ENCODE peak calls at places on chromosome 22, in six cellular contexts. R, K, A, O, Q and S are unnamed samples.
A peak's percentile ranks its signal among the peaks of the same experiment; 100 is the strongest.

GRCh38 chr22:42434283-42434682 is 2.1 kb upstream of the NFAM1 start:
- DNase-seq in O (peak; percentile 53), R (no peak), K (no peak), A (no peak), Q (no peak), S (peak; percentile 77)

GRCh38 chr22:29820941-29821789 is 16.9 kb downstream of the ASCC2 start:
- DNase-seq in Q (no peak), R (peak; percentile 83), O (peak; percentile 81), K (no peak), A (no peak), S (peak; percentile 70)

GRCh38 chr22:28750471-28750881 is 8.6 kb downstream of the HSCB start:
- DNase-seq in Q (no peak), R (peak; percentile 76), O (no peak), K (no peak), A (no peak), S (no peak)

GRCh38 chr22:25668437-25668836 is 73.6 kb upstream of the MYO18B start:
- DNase-seq in Q (no peak), R (peak; percentile 44), A (no peak), O (no peak), K (no peak), S (no peak)

GRCh38 chr22:22949953-22950352 is 62.3 kb downstream of the IGLL5 start:
- DNase-seq in A (no peak), O (no peak), R (no peak), K (no peak), Q (no peak), S (no peak)

GRCh38 chr22:27880778-27881394 is 38.2 kb downstream of the PITPNB start:
- DNase-seq in R (peak; percentile 76), K (peak; percentile 67), Q (no peak), O (no peak), A (no peak), S (no peak)

GRCh38 chr22:42443240-42444059 is 11.2 kb upstream of the NFAM1 start:
- DNase-seq in K (no peak), A (no peak), O (no peak), R (peak; percentile 24), Q (no peak), S (no peak)

GRCh38 chr22:29478326-29479276 is 1.4 kb upstream of the NEFH start:
- DNase-seq in R (peak; percentile 51), A (no peak), Q (peak; percentile 85), K (peak; percentile 82), O (no peak), S (no peak)

GRCh38 chr22:24088796-24089195 is 77.7 kb downstream of the CABIN1 start:
- DNase-seq in K (peak; percentile 50), A (no peak), R (peak; percentile 33), Q (peak; percentile 55), O (no peak), S (peak; percentile 4)

GRCh38 chr22:30612789-30613188 is 5.8 kb downstream of the TCN2 start:
- DNase-seq in Q (peak; percentile 74), K (no peak), R (no peak), A (no peak), O (no peak), S (no peak)

GRCh38 chr22:24423519-24424000 is 3.8 kb upstream of the ADORA2A start:
- DNase-seq in K (peak; percentile 81), R (peak; percentile 71), O (peak; percentile 75), A (peak; percentile 96), Q (peak; percentile 88), S (peak; percentile 72)

GRCh38 chr22:27842236-27842993 is 40.9 kb upstream of the MN1 start:
- DNase-seq in A (no peak), O (no peak), K (no peak), R (no peak), Q (peak; percentile 34), S (peak; percentile 39)

GRCh38 chr22:49334589-49334873 is 493.1 kb downstream of the BRD1 start:
- DNase-seq in Q (no peak), O (no peak), K (no peak), A (no peak), R (no peak), S (no peak)

GRCh38 chr22:29992341-29993275 is 87.7 kb upstream of the HORMAD2 start:
- DNase-seq in O (no peak), A (no peak), R (peak; percentile 23), Q (no peak), K (no peak), S (no peak)

GRCh38 chr22:31575190-31575589 is 78.9 kb downstream of the SFI1 start:
- DNase-seq in A (no peak), Q (no peak), K (no peak), R (no peak), O (no peak), S (no peak)

GRCh38 chr22:30114356-30114755 is 34.1 kb downstream of the HORMAD2 start:
- DNase-seq in R (no peak), O (no peak), K (no peak), A (no peak), Q (no peak), S (no peak)

GRCh38 chr22:49017769-49018330 is 809.8 kb downstream of the BRD1 start:
- DNase-seq in A (no peak), R (no peak), Q (peak; percentile 37), K (no peak), O (no peak), S (peak; percentile 29)

GRCh38 chr22:40178417-40179409 is 988 bp downstream of the TNRC6B start:
- DNase-seq in O (peak; percentile 30), Q (peak; percentile 71), A (no peak), R (peak; percentile 71), K (peak; percentile 79), S (no peak)
- H3K4me1 ChIP-seq in O (peaks cover 77% of the 10 kb centered on the region), Q (peaks cover 14% of the 10 kb centered on the region), A (peaks cover 72% of the 10 kb centered on the region), R (peaks cover 66% of the 10 kb centered on the region), K (peaks cover 40% of the 10 kb centered on the region), S (no peaks in the 10 kb centered on the region)

GRCh38 chr22:43828711-43829447 is 16.8 kb upstream of the EFCAB6 start:
- DNase-seq in R (peak; percentile 63), Q (peak; percentile 71), A (peak; percentile 86), O (peak; percentile 87), K (no peak), S (peak; percentile 86)

GRCh38 chr22:43831561-43832392 is 19.7 kb upstream of the EFCAB6 start:
- DNase-seq in A (no peak), K (no peak), Q (no peak), O (no peak), R (no peak), S (peak; percentile 50)

GRCh38 chr22:43830931-43831560 is 18.9 kb upstream of the EFCAB6 start:
- DNase-seq in R (no peak), Q (no peak), O (no peak), K (no peak), A (no peak), S (peak; percentile 52)

GRCh38 chr22:43829448-43829821 is 17.3 kb upstream of the EFCAB6 start:
- DNase-seq in A (no peak), Q (no peak), O (peak; percentile 52), K (no peak), R (peak; percentile 59), S (peak; percentile 66)

DNA sequence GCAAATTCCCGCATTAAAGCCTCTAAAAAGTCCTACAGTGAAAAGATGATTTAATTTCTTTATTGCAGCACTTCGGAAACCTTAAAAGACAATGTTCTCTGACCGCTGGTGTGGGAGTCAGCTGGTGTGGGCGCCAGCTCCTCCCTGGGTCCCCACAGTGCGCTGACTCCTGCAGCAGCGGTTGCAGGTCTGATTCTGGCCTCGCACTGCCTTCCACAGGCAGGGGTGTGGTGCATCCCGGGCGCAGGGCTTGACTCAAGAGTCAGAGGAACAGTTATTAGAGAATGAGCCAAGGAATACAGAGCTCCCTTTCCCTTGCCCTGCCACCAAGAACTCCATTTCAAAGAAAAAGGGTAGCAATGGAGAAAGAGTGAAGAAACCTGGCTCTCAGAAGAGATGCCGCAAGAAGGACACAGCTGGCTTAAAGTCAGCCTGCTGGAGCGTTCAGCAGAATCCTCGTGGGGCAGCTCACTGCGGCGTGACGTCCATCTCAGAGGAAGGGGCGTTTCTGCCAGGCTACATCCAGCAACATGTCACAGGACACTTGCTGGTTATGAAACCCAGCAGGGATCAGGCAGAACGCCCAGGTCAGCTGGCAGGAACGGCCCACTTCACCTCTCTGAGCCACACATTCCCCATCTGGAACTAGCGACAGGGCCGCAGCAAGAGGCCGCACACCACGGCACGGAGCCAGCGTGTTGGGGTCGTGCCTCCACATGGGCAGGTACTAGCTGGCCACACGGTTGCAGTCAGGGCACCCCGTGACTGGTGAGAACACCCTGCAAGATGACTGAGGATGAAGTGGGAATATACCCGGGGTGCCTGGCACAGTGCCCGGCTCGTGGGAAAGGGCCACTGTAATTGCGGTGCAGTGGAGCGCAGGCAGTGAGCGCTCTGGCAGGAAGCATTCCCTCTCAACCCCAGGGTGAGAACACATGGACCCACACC is 18.1 kb upstream of the EFCAB6 start:
- DNase-seq in K (no peak), O (peak; percentile 86), Q (no peak), R (peak; percentile 83), A (peak; percentile 84), S (peak; percentile 84)
- H3K4me1 ChIP-seq in K (no peaks in the 10 kb centered on the region), O (peaks cover 26% of the 10 kb centered on the region), Q (no peaks in the 10 kb centered on the region), R (peaks cover 17% of the 10 kb centered on the region), A (no peaks in the 10 kb centered on the region), S (peaks cover 17% of the 10 kb centered on the region)

GRCh38 chr22:46582281-46582811 is 37.8 kb upstream of the GRAMD4 start:
- DNase-seq in R (no peak), K (no peak), Q (no peak), A (no peak), O (no peak), S (peak; percentile 58)
- H3K4me1 ChIP-seq in R (peaks cover 7% of the 10 kb centered on the region), K (peaks cover 15% of the 10 kb centered on the region), Q (peaks cover 9% of the 10 kb centered on the region), A (peaks cover 60% of the 10 kb centered on the region), O (peaks cover 88% of the 10 kb centered on the region), S (peaks cover 35% of the 10 kb centered on the region)

GRCh38 chr22:46012182-46012880 is 35.4 kb upstream of the WNT7B start:
- DNase-seq in R (no peak), K (no peak), O (no peak), A (peak; percentile 77), Q (no peak), S (peak; percentile 74)

GRCh38 chr22:46011627-46012181 is 34.7 kb upstream of the WNT7B start:
- DNase-seq in K (no peak), R (no peak), O (no peak), A (peak; percentile 67), Q (no peak), S (peak; percentile 64)

GRCh38 chr22:46010951-46011626 is 34.1 kb upstream of the WNT7B start:
- DNase-seq in A (no peak), O (no peak), R (no peak), K (no peak), Q (no peak), S (peak; percentile 73)

GRCh38 chr22:46012881-46013281 is 35.9 kb upstream of the WNT7B start:
- DNase-seq in A (peak; percentile 83), Q (no peak), R (no peak), K (no peak), O (no peak), S (no peak)

DNA sequence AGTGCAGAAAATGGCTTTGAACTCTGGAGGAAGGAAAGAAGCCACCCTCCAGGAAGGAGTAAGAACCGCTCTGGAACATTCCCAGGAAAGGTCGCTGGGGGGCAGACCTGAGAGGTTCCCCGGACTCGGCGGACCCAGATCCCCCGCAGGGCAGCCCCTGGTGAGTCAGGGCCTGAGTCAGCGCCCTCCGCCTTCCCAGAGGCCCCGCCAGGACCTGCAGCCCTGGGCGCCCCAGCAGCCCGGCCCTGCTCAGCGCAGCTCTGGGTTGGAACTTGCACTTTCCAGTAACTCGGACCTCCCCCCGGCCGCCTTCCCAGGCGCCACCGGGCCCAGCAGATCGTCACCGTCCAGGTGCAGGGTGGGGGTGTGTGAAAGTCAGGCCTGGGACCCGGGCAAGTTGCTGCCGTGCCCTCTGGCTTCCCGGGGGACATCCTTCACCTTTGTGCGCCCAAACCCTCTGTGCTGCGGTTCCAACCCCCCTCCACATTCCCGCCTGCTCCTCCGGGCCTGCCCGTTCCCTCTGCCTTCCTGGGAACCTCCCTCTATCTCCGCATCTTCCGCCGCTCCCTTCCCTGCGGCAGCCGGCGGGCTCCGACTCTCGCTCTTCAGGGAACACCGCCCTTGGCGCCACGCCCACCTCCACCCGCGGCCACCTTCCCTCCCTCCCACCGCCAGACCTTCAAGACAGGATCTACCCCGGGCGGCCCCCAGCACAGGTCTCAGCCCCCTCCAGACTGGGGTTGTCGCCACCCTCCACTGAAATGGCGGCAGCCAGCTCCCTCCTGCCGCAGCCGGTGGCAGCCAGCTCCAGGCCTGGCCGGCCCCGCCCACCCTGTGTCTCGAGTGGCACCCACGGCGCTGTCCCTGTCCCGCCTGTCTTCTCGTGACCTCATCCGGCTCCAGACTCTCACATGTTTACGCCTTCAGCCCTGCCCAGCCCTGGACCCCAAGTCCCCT is 36.8 kb upstream of the WNT7B start:
- DNase-seq in O (peak; percentile 94), K (peak; percentile 84), Q (peak; percentile 95), A (peak; percentile 95), R (peak; percentile 99), S (peak; percentile 98)
- H3K4me1 ChIP-seq in O (peaks cover 46% of the 10 kb centered on the region), K (peaks cover 3% of the 10 kb centered on the region), Q (peaks cover 3% of the 10 kb centered on the region), A (peaks cover 30% of the 10 kb centered on the region), R (peaks cover 32% of the 10 kb centered on the region), S (peaks cover 19% of the 10 kb centered on the region)